ENCODE peak calls at places on chromosomes 16 and 17, in nine cellular contexts. A is activated CD8-positive, alpha-beta T cell treated with anti-CD3 and anti-CD28 coated beads for 36 hours; O is fibroblast of the aortic adventitia; M is fibroblast of mammary gland; B is Calu3; R is activated CD4-positive, alpha-beta T cell treated with anti-CD3 and anti-CD28 coated beads, Interleukin-2, amount 10 ng/mL, durations not matched to agents 7 days and 5 days; H is stimulated activated CD4-positive, alpha-beta T cell treated with anti-CD3 and anti-CD28 coated beads, Interleukin-1b, Interleukin-23, amount 100 ng/mL, for 1 hour; T is NCI-H2029; W is IMR-90. S is an unnamed sample.

GRCh38 chr16:22189473-22190168 is 16.5 kb upstream of the EEF2K start:
- DNase-seq in T (peak; percentile 11), H (peak; percentile 71), M (peak; percentile 62), W (peak; percentile 16), B (peak; percentile 70), A (peak; percentile 96), O (peak; percentile 48), R (peak; percentile 89), S (peak; percentile 43)

GRCh38 chr16:14509055-14509454 is 121.0 kb downstream of the PARN start:
- DNase-seq in O (peak; percentile 47), T (no peak), M (peak; percentile 83), R (no peak), B (no peak), A (no peak), H (no peak), W (peak; percentile 45), S (peak; percentile 52)

GRCh38 chr17:66432996-66433556 is 130.7 kb downstream of the PRKCA start:
- DNase-seq in O (no peak), R (no peak), M (no peak), A (no peak), B (no peak), H (no peak), W (peak; percentile 59), T (no peak), S (peak; percentile 22)

GRCh38 chr17:951388-952132 is 28.0 kb downstream of the NXN start:
- DNase-seq in W (peak; percentile 89), O (peak; percentile 74), B (peak; percentile 16), M (peak; percentile 86), R (no peak), T (no peak), A (no peak), H (no peak), S (peak; percentile 83)

GRCh38 chr17:48644159-48644558 is 18.0 kb upstream of the HOXB9 start:
- DNase-seq in R (no peak), O (no peak), W (no peak), B (no peak), T (no peak), M (no peak), A (no peak), H (no peak), S (no peak)

GRCh38 chr17:42670925-42671657 is 5.7 kb downstream of the PLEKHH3 start:
- DNase-seq in B (no peak), T (no peak), O (no peak), M (no peak), W (no peak), A (no peak), R (no peak), H (no peak), S (no peak)

GRCh38 chr17:80372922-80373570 is 41.9 kb upstream of the ENDOV start:
- DNase-seq in A (no peak), M (no peak), W (no peak), R (no peak), T (no peak), B (no peak), H (no peak), O (no peak), S (no peak)

GRCh38 chr17:77331161-77331864 is 190.5 kb downstream of the SEC14L1 start:
- DNase-seq in A (peak; percentile 98), O (peak; percentile 91), B (peak; percentile 93), T (peak; percentile 81), M (peak; percentile 87), R (peak; percentile 97), W (peak; percentile 87), H (peak; percentile 96), S (peak; percentile 83)

GRCh38 chr17:8188408-8188839 is 1.6 kb downstream of the BORCS6 start:
- DNase-seq in O (no peak), M (no peak), R (peak; percentile 22), T (no peak), W (no peak), H (no peak), A (peak; percentile 31), B (no peak), S (no peak)

GRCh38 chr16:11402051-11402744 is 56.9 kb downstream of the RMI2 start:
- DNase-seq in M (no peak), B (no peak), W (no peak), T (no peak), H (no peak), O (no peak), A (no peak), R (no peak), S (no peak)

GRCh38 chr17:48113201-48113676 is 5.7 kb downstream of the SNX11 start:
- DNase-seq in W (no peak), B (no peak), O (no peak), A (peak; percentile 73), M (no peak), T (no peak), H (no peak), R (peak; percentile 78), S (no peak)

GRCh38 chr17:68514809-68515208 is 2.6 kb downstream of the PRKAR1A start:
- DNase-seq in R (no peak), M (peak; percentile 98), O (peak; percentile 94), A (no peak), W (peak; percentile 63), T (no peak), B (no peak), H (no peak), S (peak; percentile 47)

GRCh38 chr17:69141802-69142472 is at the start of gene ABCA6:
- DNase-seq in R (no peak), M (peak; percentile 92), H (no peak), A (no peak), W (no peak), T (no peak), O (peak; percentile 86), B (no peak), S (peak; percentile 24)

GRCh38 chr17:55312852-55313251 is 48.1 kb downstream of the HLF start:
- DNase-seq in A (no peak), W (no peak), O (no peak), B (no peak), T (no peak), M (no peak), R (no peak), H (no peak), S (no peak)

GRCh38 chr17:29617481-29618271 is 5.0 kb downstream of the CORO6 start:
- DNase-seq in T (peak; percentile 80), R (peak; percentile 89), B (peak; percentile 90), M (peak; percentile 77), A (peak; percentile 92), O (peak; percentile 45), H (peak; percentile 79), W (peak; percentile 49), S (no peak)

GRCh38 chr17:67323445-67323844 is 42.9 kb downstream of the PSMD12 start:
- DNase-seq in A (no peak), B (no peak), O (no peak), H (no peak), R (no peak), W (no peak), M (no peak), T (no peak), S (no peak)

GRCh38 chr17:17403899-17404576 is 72.8 kb upstream of the MED9 start:
- DNase-seq in A (peak; percentile 63), O (no peak), B (no peak), H (peak; percentile 23), T (no peak), R (peak; percentile 61), W (no peak), M (no peak), S (no peak)

GRCh38 chr17:83176956-83177583 is 97.7 kb downstream of the METRNL start:
- DNase-seq in W (no peak), H (no peak), O (no peak), T (no peak), R (peak; percentile 4), A (no peak), M (no peak), B (no peak), S (no peak)